ENCODE peak calls at places on chromosomes 6 and 20, in five cellular contexts. H, S, A, M and V are unnamed samples.

GRCh38 chr6:105705608-105706007 is 302.7 kb upstream of the PREP start:
- DNase-seq in H (no peak), A (no peak), S (no peak), M (no peak), V (no peak)

GRCh38 chr6:155090166-155090565 is 95.1 kb downstream of the TIAM2 start:
- DNase-seq in A (no peak), H (no peak), M (no peak), S (no peak), V (no peak)

GRCh38 chr6:53461041-53461656 is 83.8 kb downstream of the GCLC start:
- DNase-seq in H (no peak), S (no peak), M (no peak), A (no peak), V (peak)

GRCh38 chr20:38260378-38261053 is at the start of gene KIAA1755:
- DNase-seq in H (peak), S (peak), A (no peak), M (no peak), V (no peak)

GRCh38 chr6:160991411-160992322 is at the start of gene MAP3K4:
- DNase-seq in A (peak), M (peak), H (peak), S (peak), V (peak)

GRCh38 chr6:31113861-31114539 is 600 bp upstream of the PSORS1C1 start:
- DNase-seq in H (no peak), S (peak), A (no peak), M (no peak), V (no peak)

GRCh38 chr6:15796130-15796766 is 133.4 kb upstream of the DTNBP1 start:
- DNase-seq in S (no peak), H (no peak), M (no peak), A (no peak), V (no peak)

GRCh38 chr20:49868538-49868937 is 46.8 kb downstream of the SPATA2 start:
- DNase-seq in M (no peak), S (no peak), A (no peak), H (no peak), V (no peak)

GRCh38 chr6:80382796-80383195 is 276.3 kb downstream of the BCKDHB start:
- DNase-seq in H (no peak), A (no peak), M (no peak), S (peak), V (peak)

GRCh38 chr6:16404456-16404855 is 166.1 kb downstream of the GMPR start:
- DNase-seq in M (no peak), H (no peak), S (no peak), A (no peak), V (no peak)

GRCh38 chr20:24388828-24389325 is 80.6 kb upstream of the SYNDIG1 start:
- DNase-seq in M (no peak), H (no peak), A (no peak), S (peak), V (no peak)

GRCh38 chr6:150747155-150747554 is 118.3 kb upstream of the MTHFD1L start:
- DNase-seq in M (no peak), H (no peak), S (no peak), A (no peak), V (no peak)

GRCh38 chr20:11917663-11918062 is at the start of gene BTBD3:
- DNase-seq in M (no peak), A (no peak), S (peak), H (peak), V (peak)